ENCODE peak calls at places on chromosomes 11 and 22, in ten cellular contexts. X is BJ, W is pancreas, P is heart right ventricle, L is tibial artery, I is neuronal stem cell, D is tibial nerve, R is right lobe of liver, V is iPS DF 6.9, S is right atrium auricular region. H is an unnamed sample. For H3K27me3, the result is how much of the 10 kb centered on the place peaks cover.

GRCh38 chr22:23533328-23533762 is 46.7 kb downstream of the IGLL1 start:
- DNase-seq in X (no peak), W (no peak), P (no peak), L (peak), I (peak), D (no peak), R (no peak), V (no peak), S (no peak), H (peak)

GRCh38 chr22:35842954-35843353 is 125.3 kb downstream of the APOL5 start:
- DNase-seq in X (no peak), W (no peak), P (no peak), L (no peak), I (no peak), D (no peak), R (peak), V (no peak), S (no peak), H (no peak)

GRCh38 chr11:69444381-69445130 is 36.9 kb upstream of the LINC01488 start:
- DNase-seq in X (peak), W (peak), P (peak), L (peak), I (no peak), D (peak), R (no peak), V (no peak), S (peak), H (peak)

GRCh38 chr22:20776624-20777405 is 2.9 kb downstream of the SERPIND1 start:
- DNase-seq in X (no peak), W (no peak), P (no peak), L (no peak), I (no peak), D (no peak), R (no peak), V (no peak), S (no peak), H (no peak)

GRCh38 chr11:132864811-132865576 is 667.3 kb downstream of the OPCML start:
- DNase-seq in X (no peak), W (no peak), P (no peak), L (no peak), I (no peak), D (no peak), R (no peak), V (peak), S (no peak), H (no peak)

GRCh38 chr11:75925785-75926164 is 110.8 kb downstream of the UVRAG start:
- DNase-seq in X (no peak), W (no peak), P (no peak), L (no peak), I (no peak), D (no peak), R (no peak), V (no peak), S (no peak), H (no peak)

GRCh38 chr11:126542621-126543020 is 187.1 kb downstream of the ST3GAL4 start:
- DNase-seq in X (no peak), W (no peak), P (no peak), L (no peak), I (no peak), D (no peak), R (no peak), V (no peak), S (no peak), H (no peak)

GRCh38 chr11:118791961-118792578 is 1.1 kb upstream of the DDX6 start:
- DNase-seq in X (no peak), W (peak), P (peak), L (peak), I (peak), D (no peak), R (peak), V (no peak), S (no peak), H (peak)

GRCh38 chr11:64754124-64754918 is 5.5 kb downstream of the PYGM start:
- DNase-seq in X (no peak), W (peak), P (no peak), L (peak), I (no peak), D (no peak), R (no peak), V (no peak), S (no peak), H (no peak)

GRCh38 chr11:35746356-35747153 is 84.0 kb downstream of the TRIM44 start:
- DNase-seq in X (no peak), W (no peak), P (no peak), L (no peak), I (no peak), D (no peak), R (no peak), V (no peak), S (no peak), H (no peak)

GRCh38 chr22:49925525-49926128 is 7.2 kb downstream of the CRELD2 start:
- DNase-seq in X (no peak), W (no peak), P (no peak), L (no peak), I (no peak), D (no peak), R (peak), V (no peak), S (no peak), H (no peak)

GRCh38 chr22:38190581-38190980 is 9.0 kb upstream of the PLA2G6 start:
- DNase-seq in X (no peak), W (no peak), P (no peak), L (no peak), I (no peak), D (no peak), R (no peak), V (no peak), S (no peak), H (no peak)

GRCh38 chr11:27968461-27968860 is 139.5 kb downstream of the KIF18A start:
- DNase-seq in X (no peak), W (no peak), P (no peak), L (no peak), I (no peak), D (no peak), R (no peak), V (no peak), S (no peak), H (no peak)

GRCh38 chr11:118415739-118416068 is 14.3 kb downstream of the ATP5MG start:
- DNase-seq in X (peak), W (peak), P (peak), L (peak), I (no peak), D (no peak), R (peak), V (no peak), S (no peak), H (no peak)

GRCh38 chr11:93921695-93922468 is 71.5 kb upstream of the VSTM5 start:
- DNase-seq in X (no peak), W (peak), P (peak), L (no peak), I (peak), D (no peak), R (no peak), V (peak), S (no peak), H (no peak)

GRCh38 chr11:46808804-46809431 is 37.2 kb downstream of the CKAP5 start:
- DNase-seq in X (no peak), W (no peak), P (no peak), L (no peak), I (no peak), D (no peak), R (no peak), V (no peak), S (no peak), H (no peak)

GRCh38 chr11:96065379-96065778 is 141.5 kb upstream of the MTMR2 start:
- DNase-seq in X (no peak), W (no peak), P (no peak), L (no peak), I (no peak), D (no peak), R (no peak), V (no peak), S (no peak), H (no peak)

GRCh38 chr22:39524753-39525657 is 4.6 kb downstream of the ATF4 start:
- DNase-seq in X (no peak), W (no peak), P (no peak), L (no peak), I (no peak), D (no peak), R (no peak), V (no peak), S (no peak), H (no peak)

GRCh38 chr22:38570841-38571364 is 920 bp upstream of the DMC1 start:
- DNase-seq in X (no peak), W (peak), P (peak), L (peak), I (peak), D (no peak), R (peak), V (no peak), S (no peak), H (peak)

GRCh38 chr11:27770576-27770975 is 70.3 kb upstream of the BDNF start:
- DNase-seq in X (no peak), W (no peak), P (no peak), L (no peak), I (no peak), D (no peak), R (no peak), V (no peak), S (no peak), H (no peak)

GRCh38 chr11:70020336-70021214 is 57.5 kb upstream of the ANO1 start:
- DNase-seq in X (no peak), W (no peak), P (peak), L (no peak), I (no peak), D (no peak), R (no peak), V (no peak), S (no peak), H (no peak)

GRCh38 chr22:25747245-25747944 is 5.4 kb downstream of the MYO18B start:
- DNase-seq in X (peak), W (no peak), P (no peak), L (peak), I (no peak), D (no peak), R (peak), V (no peak), S (peak), H (no peak)

GRCh38 chr11:45106006-45106405 is 40.4 kb upstream of the PRDM11 start:
- DNase-seq in X (no peak), W (no peak), P (no peak), L (no peak), I (no peak), D (no peak), R (no peak), V (no peak), S (peak), H (no peak)

GRCh38 chr11:87030458-87031054 is 7.2 kb upstream of the TMEM135 start:
- DNase-seq in X (no peak), W (no peak), P (no peak), L (no peak), I (no peak), D (no peak), R (no peak), V (no peak), S (no peak), H (no peak)

GRCh38 chr11:77197626-77198320 is 69.7 kb downstream of the MYO7A start:
- DNase-seq in X (no peak), W (no peak), P (no peak), L (peak), I (no peak), D (no peak), R (peak), V (no peak), S (no peak), H (no peak)

GRCh38 chr11:107592256-107592655 is 1.3 kb downstream of the ELMOD1 start:
- DNase-seq in X (no peak), W (no peak), P (no peak), L (no peak), I (no peak), D (no peak), R (no peak), V (no peak), S (no peak), H (no peak)
- H3K27me3 ChIP-seq in X (under half), W (under half), P (under half), L (under half), I (under half), D (under half), R (under half), V (under half), S (under half), H (under half)

GRCh38 chr11:2263012-2263565 is 7.3 kb downstream of the ASCL2 start:
- DNase-seq in X (no peak), W (no peak), P (no peak), L (no peak), I (no peak), D (no peak), R (no peak), V (no peak), S (no peak), H (no peak)
- H3K27me3 ChIP-seq in X (under half), W (under half), P (under half), L (half or more), I (under half), D (under half), R (under half), V (under half), S (under half), H (under half)

GRCh38 chr11:134645576-134645975 is 233.5 kb upstream of the B3GAT1 start:
- DNase-seq in X (no peak), W (no peak), P (no peak), L (no peak), I (no peak), D (no peak), R (no peak), V (no peak), S (no peak), H (no peak)
- H3K27me3 ChIP-seq in X (under half), W (under half), P (under half), L (under half), I (under half), D (under half), R (under half), V (under half), S (under half), H (under half)

GRCh38 chr11:2867142-2867541 is 18.4 kb downstream of the CDKN1C start:
- DNase-seq in X (no peak), W (no peak), P (no peak), L (no peak), I (no peak), D (no peak), R (no peak), V (no peak), S (no peak), H (no peak)
- H3K27me3 ChIP-seq in X (under half), W (under half), P (under half), L (half or more), I (under half), D (under half), R (under half), V (under half), S (under half), H (under half)

GRCh38 chr11:72616655-72617054 is 57.6 kb downstream of the PDE2A start:
- DNase-seq in X (no peak), W (no peak), P (no peak), L (no peak), I (no peak), D (no peak), R (no peak), V (no peak), S (no peak), H (no peak)
- H3K27me3 ChIP-seq in X (under half), W (under half), P (under half), L (under half), I (under half), D (under half), R (under half), V (under half), S (under half), H (under half)

DNA sequence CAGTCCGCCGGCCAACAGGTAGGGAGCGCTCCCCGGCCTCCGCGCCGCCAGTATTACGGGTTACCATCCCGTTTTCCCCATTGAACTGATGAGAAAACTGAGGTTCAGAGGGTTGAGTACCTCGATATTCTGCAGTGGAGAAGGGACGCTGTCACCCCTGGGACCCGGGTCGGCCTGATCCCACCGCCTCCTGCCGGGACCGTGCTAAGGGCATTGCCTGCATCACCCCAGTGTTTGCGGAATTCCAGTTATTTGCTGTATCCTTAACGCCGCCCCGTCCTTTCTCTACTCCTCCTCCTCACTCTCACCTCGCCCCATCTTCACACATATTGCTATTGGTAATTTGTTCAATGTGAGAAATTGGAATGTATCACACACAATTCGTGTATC is 370 bp upstream of the A4GALT start:
- DNase-seq in X (no peak), W (no peak), P (no peak), L (no peak), I (no peak), D (no peak), R (no peak), V (no peak), S (no peak), H (no peak)
- H3K27me3 ChIP-seq in X (under half), W (under half), P (under half), L (under half), I (under half), D (under half), R (under half), V (under half), S (under half), H (under half)